ENCODE peak calls at places on chromosomes 7 and 10, in five cellular contexts. U is thoracic aorta, K is cardiac muscle cell, B is heart left ventricle, Q is BJ. N is an unnamed sample. For H3K36me3, the result is how much of the 10 kb centered on the place peaks cover.

GRCh38 chr10:7667262-7668141 is 736 bp upstream of the ITIH5 start:
- DNase-seq in B (peak), K (no peak), U (no peak), Q (no peak), N (no peak)

GRCh38 chr7:2763607-2764006 is 75.6 kb downstream of the AMZ1 start:
- DNase-seq in U (no peak), Q (no peak), B (no peak), K (no peak), N (no peak)

GRCh38 chr7:132489776-132490237 is 86.5 kb downstream of the PLXNA4 start:
- DNase-seq in Q (no peak), K (peak), U (no peak), B (no peak), N (no peak)

GRCh38 chr10:124417846-124418725 is 637 bp downstream of the OAT start:
- DNase-seq in U (no peak), K (peak), Q (no peak), B (peak), N (no peak)

GRCh38 chr10:34717429-34717828 is 97.7 kb downstream of the PARD3 start:
- DNase-seq in U (no peak), B (no peak), Q (no peak), K (no peak), N (no peak)

GRCh38 chr10:124091646-124092269 is 1.6 kb downstream of the CHST15 start:
- DNase-seq in U (no peak), K (peak), B (peak), Q (no peak), N (no peak)

GRCh38 chr10:64101611-64102263 is 580.5 kb downstream of the REEP3 start:
- DNase-seq in Q (no peak), B (no peak), U (no peak), K (no peak), N (no peak)

GRCh38 chr10:74081192-74081803 is 69.3 kb downstream of the AP3M1 start:
- DNase-seq in U (no peak), K (peak), Q (no peak), B (peak), N (no peak)

GRCh38 chr7:2996141-2996540 is 47.5 kb downstream of the CARD11 start:
- DNase-seq in Q (no peak), K (no peak), U (no peak), B (no peak), N (no peak)

GRCh38 chr10:70672165-70672992 is at the start of gene ADAMTS14:
- DNase-seq in B (peak), U (no peak), Q (no peak), K (peak), N (no peak)

GRCh38 chr7:22728416-22729029 is 1.5 kb downstream of the IL6 start:
- DNase-seq in U (no peak), B (no peak), Q (no peak), K (peak), N (peak)

GRCh38 chr10:25047902-25048301 is 31.5 kb downstream of the THNSL1 start:
- DNase-seq in B (no peak), K (peak), Q (peak), U (no peak), N (no peak)

GRCh38 chr10:10209152-10209551 is 808.5 kb upstream of the CELF2 start:
- DNase-seq in K (peak), B (no peak), U (no peak), Q (no peak), N (peak)

GRCh38 chr7:99312316-99313203 is 13.1 kb upstream of the ARPC1A start:
- DNase-seq in B (peak), U (peak), Q (no peak), K (peak), N (no peak)

GRCh38 chr7:36838616-36839015 is 114.3 kb upstream of the AOAH start:
- DNase-seq in B (no peak), Q (no peak), K (no peak), U (no peak), N (no peak)

GRCh38 chr7:22821702-22822485 is 755 bp downstream of the TOMM7 start:
- DNase-seq in B (no peak), Q (no peak), K (peak), U (no peak), N (no peak)

GRCh38 chr10:117322258-117322657 is 53.0 kb downstream of the PDZD8 start:
- DNase-seq in Q (no peak), K (no peak), B (no peak), U (no peak), N (no peak)

GRCh38 chr7:46559194-46559576 is 638.1 kb upstream of the IGFBP3 start:
- DNase-seq in Q (peak), U (no peak), K (peak), B (no peak), N (no peak)

GRCh38 chr7:101691822-101692384 is 62.8 kb upstream of the MYL10 start:
- DNase-seq in K (no peak), B (no peak), U (no peak), Q (no peak), N (peak)

GRCh38 chr10:33005322-33006282 is 47.6 kb upstream of the ITGB1 start:
- DNase-seq in K (peak), Q (peak), B (peak), U (peak), N (peak)

GRCh38 chr7:90552521-90552920 is 43.6 kb upstream of the CDK14 start:
- DNase-seq in K (peak), Q (no peak), B (no peak), U (no peak), N (no peak)

DNA sequence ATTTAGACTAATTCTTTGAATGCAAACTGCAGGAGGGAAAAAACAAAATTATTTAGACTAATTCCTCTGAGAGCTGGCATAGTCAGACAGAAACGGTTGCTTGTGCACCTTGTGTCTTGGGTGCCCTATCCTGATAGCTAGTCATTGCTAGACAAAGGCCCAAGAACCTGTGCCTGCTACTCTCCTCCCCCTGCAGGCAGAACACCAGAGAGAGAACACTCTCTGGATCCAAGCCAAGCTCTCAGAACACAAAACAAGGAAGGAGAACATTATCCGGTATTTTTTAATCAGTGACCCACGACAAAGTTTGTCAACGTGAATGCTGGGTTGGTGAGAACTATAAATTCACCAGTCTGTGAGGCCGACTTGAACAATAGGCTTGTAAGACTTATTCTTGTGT is 18.9 kb upstream of the PPP1R9A start:
- DNase-seq in U (no peak), K (peak), Q (no peak), B (no peak), N (no peak)
- TF ChIP-seq CTCF in U (no peak), K (peak), Q (no peak), B (peak), N (peak)

DNA sequence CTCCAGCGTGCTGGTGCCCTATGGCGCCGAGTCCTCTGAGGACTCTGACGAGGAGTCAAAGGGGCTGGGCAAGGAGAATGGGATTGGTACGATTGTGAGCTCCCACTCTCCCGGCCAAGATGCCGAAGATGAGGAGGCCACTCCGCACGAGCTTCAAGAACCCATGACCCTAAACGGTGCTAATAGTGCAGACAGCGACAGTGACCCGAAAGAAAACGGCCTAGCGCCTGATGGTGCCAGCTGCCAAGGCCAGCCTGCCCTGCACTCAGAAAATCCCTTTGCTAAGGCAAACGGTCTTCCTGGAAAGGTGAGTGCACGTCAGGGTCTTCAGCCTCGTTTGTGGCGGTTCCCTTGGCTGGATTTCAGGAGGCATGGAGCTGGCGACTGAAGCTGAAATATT is 118.8 kb downstream of the ANKRD61 start:
- DNase-seq in U (no peak), Q (no peak), B (no peak), K (no peak), N (no peak)
- H3K36me3 ChIP-seq in U (half or more), Q (under half), B (half or more), K (half or more), N (under half)

GRCh38 chr7:12685550-12685949 is 1.9 kb upstream of the ARL4A start:
- DNase-seq in K (peak), B (no peak), U (peak), Q (no peak), N (no peak)

GRCh38 chr7:12686894-12687212 is 580 bp upstream of the ARL4A start:
- DNase-seq in K (no peak), B (no peak), Q (no peak), U (no peak), N (no peak)

GRCh38 chr7:12684733-12685132 is 2.7 kb upstream of the ARL4A start:
- DNase-seq in K (no peak), Q (no peak), B (no peak), U (no peak), N (no peak)

GRCh38 chr7:12686234-12686893 is 1.1 kb upstream of the ARL4A start:
- DNase-seq in Q (peak), B (peak), K (peak), U (peak), N (peak)

GRCh38 chr7:12687213-12688171 is at the start of gene ARL4A:
- DNase-seq in B (peak), K (peak), Q (peak), U (peak), N (peak)
- H3K4me3 ChIP-seq in B (peak), K (peak), Q (peak), U (peak), N (peak)

DNA sequence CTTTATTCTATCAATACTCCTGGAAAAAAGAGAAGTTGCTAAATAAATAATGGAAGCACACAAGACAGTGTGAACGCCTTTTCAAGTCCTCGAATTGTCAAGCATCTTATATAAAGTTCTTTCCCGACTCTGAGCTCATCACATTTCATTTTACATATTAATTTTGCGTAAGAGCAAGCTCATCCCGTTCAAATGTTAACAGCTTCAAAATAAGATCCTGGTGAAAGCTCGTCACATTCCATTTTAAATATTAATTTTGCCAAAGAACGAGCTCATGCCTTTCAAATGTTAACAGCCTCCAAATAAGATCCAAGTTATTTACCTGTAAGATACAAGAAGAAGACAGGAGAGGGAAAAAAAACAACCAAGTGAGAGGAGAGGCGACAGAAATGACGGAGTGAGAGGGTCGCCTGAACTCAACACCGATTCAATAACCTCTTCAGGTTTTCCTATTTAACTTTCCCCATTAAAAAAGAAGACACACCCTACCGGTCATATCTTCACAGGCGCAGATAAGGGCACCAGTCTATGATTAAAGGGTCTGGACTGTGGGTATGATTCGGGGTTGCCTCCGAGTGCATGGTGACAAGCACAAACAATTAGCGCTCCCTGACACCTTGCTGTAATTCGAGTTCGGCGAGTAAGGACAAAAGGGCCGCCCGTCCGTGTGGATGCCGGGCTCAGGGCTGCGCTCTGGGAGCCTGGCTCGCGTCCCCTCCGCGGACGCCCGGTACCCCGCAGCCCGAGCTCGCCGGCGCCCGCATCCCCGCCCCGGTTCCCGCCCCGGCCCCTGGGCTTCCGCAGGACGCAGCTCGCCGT is 111.7 kb upstream of the RHEB start:
- DNase-seq in Q (no peak), K (peak), B (no peak), U (no peak), N (no peak)
- TF ChIP-seq CTCF in Q (no peak), K (no peak), B (no peak), U (peak), N (no peak)

GRCh38 chr10:49605177-49605938 is 4.8 kb upstream of the SLC18A3 start:
- DNase-seq in K (no peak), B (no peak), U (no peak), Q (no peak), N (no peak)
- H3K36me3 ChIP-seq in K (under half), B (under half), U (under half), Q (under half), N (under half)

DNA sequence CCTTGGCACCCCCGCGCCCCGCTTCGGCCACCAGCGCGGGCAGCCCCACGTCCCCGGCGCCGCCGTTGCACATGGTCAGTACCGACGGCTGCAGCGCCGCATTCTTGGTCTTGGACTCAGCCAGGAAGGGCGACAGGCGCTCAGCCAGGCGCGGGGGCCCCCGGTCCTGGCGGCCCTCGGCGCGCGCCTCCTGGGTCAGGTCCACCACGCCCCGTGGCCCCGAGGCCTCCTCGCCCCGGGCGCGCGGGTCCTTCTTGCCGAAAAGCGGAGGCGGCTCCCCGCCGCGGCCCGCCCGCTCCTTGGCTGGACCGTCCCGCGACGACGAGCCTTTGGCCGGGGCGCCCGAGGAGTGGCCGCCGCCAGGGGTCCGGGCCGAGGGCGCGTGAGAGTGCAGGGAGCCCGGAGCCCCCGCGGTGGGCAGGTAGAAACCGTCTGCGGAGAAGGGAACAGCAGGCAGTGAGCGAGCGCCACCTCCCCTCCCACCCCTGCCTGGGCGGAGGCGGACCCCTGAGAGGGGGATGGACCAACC is 34.7 kb downstream of the TNRC18 start:
- DNase-seq in U (no peak), B (no peak), Q (no peak), K (no peak), N (no peak)
- H3K4me3 ChIP-seq in U (no peak), B (no peak), Q (no peak), K (no peak), N (no peak)

DNA sequence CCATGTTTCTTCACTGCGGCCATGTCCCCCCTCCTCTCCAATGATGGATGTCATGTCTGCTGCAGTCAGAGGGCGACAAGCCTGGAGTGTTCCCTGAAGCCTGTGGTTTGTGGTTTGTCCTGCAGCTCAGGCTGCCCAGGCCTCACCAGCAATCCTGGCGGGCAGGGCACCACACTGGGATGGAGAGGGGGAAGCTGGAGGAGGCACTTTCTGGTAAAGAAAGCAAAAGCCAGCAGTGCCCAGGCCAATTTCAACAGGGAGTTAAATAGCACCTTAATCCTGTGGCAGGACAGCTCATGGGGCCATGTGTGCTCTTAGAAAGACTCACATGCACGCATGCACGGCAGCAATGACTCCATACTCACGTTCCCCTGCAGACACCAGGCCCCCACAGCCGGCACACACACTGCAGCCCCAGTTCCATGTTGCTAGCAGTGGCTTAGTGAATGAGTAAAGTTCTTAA is 158.3 kb downstream of the EGFR start:
- DNase-seq in U (no peak), K (no peak), B (no peak), Q (no peak), N (no peak)
- TF ChIP-seq CTCF in U (no peak), K (no peak), B (no peak), Q (no peak), N (no peak)

GRCh38 chr10:99756158-99756557 is 24.1 kb downstream of the CUTC start:
- DNase-seq in Q (no peak), K (no peak), U (no peak), B (no peak), N (no peak)
- H3K36me3 ChIP-seq in Q (under half), K (under half), U (half or more), B (half or more), N (under half)

DNA sequence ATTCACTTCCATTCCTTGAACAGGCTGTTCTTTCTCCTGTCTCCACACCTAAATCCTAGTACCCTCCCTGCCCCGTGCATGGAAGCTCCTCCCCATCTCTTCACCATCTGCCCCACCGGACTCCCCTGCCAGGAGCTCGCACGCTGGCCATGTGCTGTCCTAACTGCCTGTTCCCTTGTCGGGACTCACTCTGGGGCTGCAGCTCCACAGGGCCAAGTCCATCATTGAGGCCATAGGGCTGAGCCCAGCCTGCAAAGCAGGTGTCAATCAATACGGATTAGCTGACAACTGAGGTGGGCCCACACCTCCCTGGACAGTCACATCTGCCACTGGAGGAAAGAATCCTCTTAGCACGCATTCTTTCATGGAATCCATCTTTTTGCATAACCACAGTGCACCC is 41.4 kb upstream of the DMBT1 start:
- DNase-seq in B (no peak), K (no peak), U (no peak), Q (no peak), N (no peak)
- H3K4me3 ChIP-seq in B (no peak), K (no peak), U (no peak), Q (no peak), N (no peak)

N was measured in kidney epithelial cell.